ENCODE peak calls at places on chromosomes 5 and 9, in eight cellular contexts. G is DMS 273 treated with DMSO at 0.1 percent for 48 hours, H is immature natural killer cell, K is EL, P is T-helper 17 cell, A is M059J, Y is fibroblast of pulmonary artery, F is HFF-Myc. M is an unnamed sample.

GRCh38 chr5:132429451-132430440 is 60.2 kb downstream of the SLC22A5 start:
- DNase-seq in G (no peak), H (no peak), K (peak), P (no peak), A (peak), Y (no peak), F (no peak), M (no peak)

GRCh38 chr9:78821126-78821822 is 524.3 kb downstream of the PSAT1 start:
- DNase-seq in G (no peak), H (no peak), K (peak), P (no peak), A (peak), Y (peak), F (no peak), M (peak)

GRCh38 chr9:89497978-89498844 is at the start of gene SEMA4D:
- DNase-seq in G (peak), H (peak), K (peak), P (peak), A (peak), Y (peak), F (peak), M (peak)

GRCh38 chr5:89613222-89613956 is 730.4 kb upstream of the MEF2C start:
- DNase-seq in G (no peak), H (no peak), K (no peak), P (no peak), A (peak), Y (no peak), F (no peak), M (peak)

GRCh38 chr9:78574354-78575036 is 277.6 kb downstream of the PSAT1 start:
- DNase-seq in G (no peak), H (no peak), K (no peak), P (no peak), A (peak), Y (no peak), F (no peak), M (no peak)

GRCh38 chr5:160087244-160087643 is 32.0 kb downstream of the PWWP2A start:
- DNase-seq in G (no peak), H (no peak), K (no peak), P (no peak), A (no peak), Y (no peak), F (no peak), M (no peak)

GRCh38 chr5:144566747-144567415 is 396.2 kb downstream of the KCTD16 start:
- DNase-seq in G (no peak), H (no peak), K (peak), P (no peak), A (peak), Y (no peak), F (no peak), M (peak)

GRCh38 chr5:143258559-143259253 is 144.8 kb downstream of the NR3C1 start:
- DNase-seq in G (no peak), H (no peak), K (peak), P (no peak), A (peak), Y (peak), F (no peak), M (peak)

GRCh38 chr9:137173795-137174664 is 2.2 kb upstream of the TMEM210 start:
- DNase-seq in G (no peak), H (no peak), K (no peak), P (no peak), A (no peak), Y (no peak), F (no peak), M (no peak)

GRCh38 chr5:178236685-178237084 is 4.1 kb upstream of the PHYKPL start:
- DNase-seq in G (no peak), H (peak), K (no peak), P (no peak), A (peak), Y (no peak), F (no peak), M (no peak)

GRCh38 chr9:104927912-104928740 is at the start of gene ABCA1:
- DNase-seq in G (peak), H (peak), K (peak), P (peak), A (peak), Y (peak), F (peak), M (peak)

GRCh38 chr9:7394007-7394774 is 405.4 kb downstream of the DMAC1 start:
- DNase-seq in G (no peak), H (no peak), K (no peak), P (no peak), A (no peak), Y (no peak), F (no peak), M (no peak)

GRCh38 chr9:123016631-123017030 is 16.8 kb upstream of the GPR21 start:
- DNase-seq in G (no peak), H (no peak), K (no peak), P (no peak), A (no peak), Y (no peak), F (no peak), M (no peak)

GRCh38 chr9:24071736-24072135 is 245.7 kb upstream of the ELAVL2 start:
- DNase-seq in G (no peak), H (no peak), K (no peak), P (no peak), A (peak), Y (no peak), F (no peak), M (peak)

GRCh38 chr9:78598120-78598519 is 301.2 kb downstream of the PSAT1 start:
- DNase-seq in G (no peak), H (no peak), K (no peak), P (no peak), A (no peak), Y (no peak), F (no peak), M (no peak)

GRCh38 chr5:60945760-60946253 is 802 bp downstream of the NDUFAF2 start:
- DNase-seq in G (peak), H (no peak), K (peak), P (no peak), A (peak), Y (peak), F (no peak), M (peak)

GRCh38 chr5:151740336-151740942 is 18.0 kb downstream of the ATOX1 start:
- DNase-seq in G (peak), H (peak), K (peak), P (peak), A (peak), Y (peak), F (peak), M (peak)

GRCh38 chr9:131394464-131395026 is 659 bp downstream of the PRRC2B start:
- DNase-seq in G (no peak), H (peak), K (peak), P (peak), A (no peak), Y (peak), F (no peak), M (no peak)

GRCh38 chr5:142425286-142426065 is 100.7 kb upstream of the SPRY4 start:
- DNase-seq in G (no peak), H (no peak), K (no peak), P (no peak), A (no peak), Y (no peak), F (no peak), M (no peak)

GRCh38 chr5:172503925-172504730 is 49.8 kb upstream of the SH3PXD2B start:
- DNase-seq in G (no peak), H (no peak), K (no peak), P (no peak), A (no peak), Y (peak), F (no peak), M (peak)

GRCh38 chr5:72788851-72789505 is 27.5 kb upstream of the TNPO1 start:
- DNase-seq in G (no peak), H (no peak), K (peak), P (no peak), A (peak), Y (peak), F (no peak), M (peak)

GRCh38 chr9:104068546-104068945 is 25.6 kb upstream of the SMC2 start:
- DNase-seq in G (no peak), H (no peak), K (no peak), P (no peak), A (peak), Y (peak), F (no peak), M (peak)

GRCh38 chr9:29830815-29831214 is 2257.5 kb upstream of the C9orf72 start:
- DNase-seq in G (peak), H (no peak), K (peak), P (no peak), A (peak), Y (peak), F (no peak), M (peak)

GRCh38 chr9:99000480-99001395 is 57.0 kb downstream of the COL15A1 start:
- DNase-seq in G (no peak), H (peak), K (peak), P (peak), A (peak), Y (peak), F (peak), M (peak)

GRCh38 chr5:72470817-72471216 is 36.4 kb downstream of the ZNF366 start:
- DNase-seq in G (no peak), H (no peak), K (peak), P (no peak), A (peak), Y (peak), F (no peak), M (peak)

GRCh38 chr9:97966493-97966892 is 16.6 kb upstream of the ANP32B start:
- DNase-seq in G (no peak), H (no peak), K (no peak), P (no peak), A (no peak), Y (no peak), F (no peak), M (no peak)

GRCh38 chr9:133597316-133597957 is 11.8 kb downstream of the FAM163B start:
- DNase-seq in G (no peak), H (no peak), K (no peak), P (no peak), A (no peak), Y (peak), F (no peak), M (no peak)

GRCh38 chr5:167442922-167443321 is 848.5 kb upstream of the WWC1 start:
- DNase-seq in G (no peak), H (no peak), K (no peak), P (no peak), A (peak), Y (no peak), F (no peak), M (no peak)

GRCh38 chr9:21412109-21412508 is 3.2 kb downstream of the IFNA8 start:
- DNase-seq in G (no peak), H (no peak), K (no peak), P (no peak), A (no peak), Y (no peak), F (no peak), M (no peak)

GRCh38 chr5:61783481-61783880 is 451.4 kb downstream of the ZSWIM6 start:
- DNase-seq in G (no peak), H (no peak), K (no peak), P (no peak), A (no peak), Y (no peak), F (no peak), M (no peak)

M was measured in mammary epithelial cell.